ENCODE peak calls at places on chromosome 6, in eight cellular contexts. One of them, this sample, is unnamed.

GRCh38 chr6:87115402-87116135 is 20.7 kb upstream of the CGA start:
- DNase-seq in activated naive CD8-positive, alpha-beta T cell treated with anti-CD3 and anti-CD28 coated beads, Interleukin-2, amount 50 U/mL, for 16 hours: no peak
- DNase-seq in AG04450: no peak
- DNase-seq in Right ventricle myocardium superior: no peak
- DNase-seq in stimulated activated CD8-positive, alpha-beta memory T cell treated with anti-CD3 and anti-CD28 coated beads, Interleukin-12 subunit alpha, Interleukin-12 subunit beta, amount 100 ng/mL, for 1 hour: no peak
- DNase-seq in WTC11: no peak
- DNase-seq in SHP77: no peak
- DNase-seq in GM19239: no peak
- DNase-seq in this sample: no peak

GRCh38 chr6:144768676-144769599 is 483.8 kb downstream of the UTRN start:
- DNase-seq in WTC11: no peak
- DNase-seq in stimulated activated CD8-positive, alpha-beta memory T cell treated with anti-CD3 and anti-CD28 coated beads, Interleukin-12 subunit alpha, Interleukin-12 subunit beta, amount 100 ng/mL, for 1 hour: no peak
- DNase-seq in AG04450: no peak
- DNase-seq in activated naive CD8-positive, alpha-beta T cell treated with anti-CD3 and anti-CD28 coated beads, Interleukin-2, amount 50 U/mL, for 16 hours: no peak
- DNase-seq in SHP77: peak; percentile 84
- DNase-seq in Right ventricle myocardium superior: no peak
- DNase-seq in GM19239: no peak
- DNase-seq in this sample: no peak

GRCh38 chr6:85261250-85261649 is 188.6 kb upstream of the NT5E start:
- DNase-seq in SHP77: no peak
- DNase-seq in stimulated activated CD8-positive, alpha-beta memory T cell treated with anti-CD3 and anti-CD28 coated beads, Interleukin-12 subunit alpha, Interleukin-12 subunit beta, amount 100 ng/mL, for 1 hour: no peak
- DNase-seq in Right ventricle myocardium superior: no peak
- DNase-seq in WTC11: no peak
- DNase-seq in AG04450: no peak
- DNase-seq in GM19239: no peak
- DNase-seq in activated naive CD8-positive, alpha-beta T cell treated with anti-CD3 and anti-CD28 coated beads, Interleukin-2, amount 50 U/mL, for 16 hours: no peak
- DNase-seq in this sample: no peak

GRCh38 chr6:3838992-3839867 is 9.9 kb upstream of the FAM50B start:
- DNase-seq in WTC11: no peak
- DNase-seq in GM19239: no peak
- DNase-seq in stimulated activated CD8-positive, alpha-beta memory T cell treated with anti-CD3 and anti-CD28 coated beads, Interleukin-12 subunit alpha, Interleukin-12 subunit beta, amount 100 ng/mL, for 1 hour: no peak
- DNase-seq in activated naive CD8-positive, alpha-beta T cell treated with anti-CD3 and anti-CD28 coated beads, Interleukin-2, amount 50 U/mL, for 16 hours: no peak
- DNase-seq in Right ventricle myocardium superior: no peak
- DNase-seq in AG04450: no peak
- DNase-seq in SHP77: no peak
- DNase-seq in this sample: no peak

GRCh38 chr6:123808556-123808955 is 4.9 kb downstream of the NKAIN2 start:
- DNase-seq in WTC11: no peak
- DNase-seq in activated naive CD8-positive, alpha-beta T cell treated with anti-CD3 and anti-CD28 coated beads, Interleukin-2, amount 50 U/mL, for 16 hours: no peak
- DNase-seq in Right ventricle myocardium superior: no peak
- DNase-seq in SHP77: peak; percentile 71
- DNase-seq in stimulated activated CD8-positive, alpha-beta memory T cell treated with anti-CD3 and anti-CD28 coated beads, Interleukin-12 subunit alpha, Interleukin-12 subunit beta, amount 100 ng/mL, for 1 hour: no peak
- DNase-seq in GM19239: no peak
- DNase-seq in AG04450: no peak
- DNase-seq in this sample: no peak

GRCh38 chr6:33431880-33432541 is 12.1 kb downstream of the SYNGAP1 start:
- DNase-seq in WTC11: peak; percentile 47
- DNase-seq in stimulated activated CD8-positive, alpha-beta memory T cell treated with anti-CD3 and anti-CD28 coated beads, Interleukin-12 subunit alpha, Interleukin-12 subunit beta, amount 100 ng/mL, for 1 hour: no peak
- DNase-seq in SHP77: no peak
- DNase-seq in GM19239: no peak
- DNase-seq in activated naive CD8-positive, alpha-beta T cell treated with anti-CD3 and anti-CD28 coated beads, Interleukin-2, amount 50 U/mL, for 16 hours: no peak
- DNase-seq in AG04450: no peak
- DNase-seq in Right ventricle myocardium superior: no peak
- DNase-seq in this sample: no peak

GRCh38 chr6:105137388-105137787 is 42.4 kb downstream of the POPDC3 start:
- DNase-seq in SHP77: no peak
- DNase-seq in activated naive CD8-positive, alpha-beta T cell treated with anti-CD3 and anti-CD28 coated beads, Interleukin-2, amount 50 U/mL, for 16 hours: no peak
- DNase-seq in stimulated activated CD8-positive, alpha-beta memory T cell treated with anti-CD3 and anti-CD28 coated beads, Interleukin-12 subunit alpha, Interleukin-12 subunit beta, amount 100 ng/mL, for 1 hour: no peak
- DNase-seq in Right ventricle myocardium superior: peak; percentile 45
- DNase-seq in AG04450: no peak
- DNase-seq in WTC11: no peak
- DNase-seq in GM19239: no peak
- DNase-seq in this sample: no peak

GRCh38 chr6:41460742-41461336 is 85.3 kb upstream of the FOXP4 start:
- DNase-seq in GM19239: no peak
- DNase-seq in activated naive CD8-positive, alpha-beta T cell treated with anti-CD3 and anti-CD28 coated beads, Interleukin-2, amount 50 U/mL, for 16 hours: no peak
- DNase-seq in WTC11: no peak
- DNase-seq in AG04450: no peak
- DNase-seq in stimulated activated CD8-positive, alpha-beta memory T cell treated with anti-CD3 and anti-CD28 coated beads, Interleukin-12 subunit alpha, Interleukin-12 subunit beta, amount 100 ng/mL, for 1 hour: no peak
- DNase-seq in SHP77: no peak
- DNase-seq in Right ventricle myocardium superior: no peak
- DNase-seq in this sample: no peak

GRCh38 chr6:39088331-39088730 is 26.7 kb downstream of the SAYSD1 start:
- DNase-seq in Right ventricle myocardium superior: no peak
- DNase-seq in stimulated activated CD8-positive, alpha-beta memory T cell treated with anti-CD3 and anti-CD28 coated beads, Interleukin-12 subunit alpha, Interleukin-12 subunit beta, amount 100 ng/mL, for 1 hour: no peak
- DNase-seq in activated naive CD8-positive, alpha-beta T cell treated with anti-CD3 and anti-CD28 coated beads, Interleukin-2, amount 50 U/mL, for 16 hours: no peak
- DNase-seq in AG04450: peak; percentile 55
- DNase-seq in WTC11: peak; percentile 75
- DNase-seq in GM19239: no peak
- DNase-seq in SHP77: peak; percentile 8
- DNase-seq in this sample: no peak

GRCh38 chr6:77456531-77457248 is 6.6 kb downstream of the HTR1B start:
- DNase-seq in Right ventricle myocardium superior: no peak
- DNase-seq in activated naive CD8-positive, alpha-beta T cell treated with anti-CD3 and anti-CD28 coated beads, Interleukin-2, amount 50 U/mL, for 16 hours: no peak
- DNase-seq in AG04450: peak; percentile 99
- DNase-seq in WTC11: no peak
- DNase-seq in GM19239: no peak
- DNase-seq in stimulated activated CD8-positive, alpha-beta memory T cell treated with anti-CD3 and anti-CD28 coated beads, Interleukin-12 subunit alpha, Interleukin-12 subunit beta, amount 100 ng/mL, for 1 hour: no peak
- DNase-seq in SHP77: no peak
- DNase-seq in this sample: no peak

GRCh38 chr6:124964084-124964763 is 2.0 kb downstream of the RNF217 start:
- DNase-seq in WTC11: no peak
- DNase-seq in SHP77: no peak
- DNase-seq in Right ventricle myocardium superior: no peak
- DNase-seq in stimulated activated CD8-positive, alpha-beta memory T cell treated with anti-CD3 and anti-CD28 coated beads, Interleukin-12 subunit alpha, Interleukin-12 subunit beta, amount 100 ng/mL, for 1 hour: no peak
- DNase-seq in AG04450: no peak
- DNase-seq in GM19239: no peak
- DNase-seq in activated naive CD8-positive, alpha-beta T cell treated with anti-CD3 and anti-CD28 coated beads, Interleukin-2, amount 50 U/mL, for 16 hours: no peak
- DNase-seq in this sample: no peak